ENCODE peak calls at places on chromosomes 11 and 22, in seven cellular contexts. U, E, W, Z, P, C and J are unnamed samples.

GRCh38 chr11:34653031-34653430 is 32.1 kb downstream of the EHF start:
- DNase-seq in U (no peak), E (no peak), C (no peak), P (no peak), W (no peak), Z (no peak), J (no peak)

GRCh38 chr11:65217441-65218423 is 36.0 kb downstream of the CAPN1 start:
- DNase-seq in W (no peak), E (no peak), P (no peak), U (no peak), Z (no peak), C (no peak), J (no peak)

GRCh38 chr11:35073691-35074382 is 65.1 kb upstream of the CD44 start:
- DNase-seq in E (no peak), W (no peak), U (no peak), C (no peak), P (no peak), Z (peak), J (no peak)

GRCh38 chr11:116185551-116185950 is 587.2 kb downstream of the BUD13 start:
- DNase-seq in C (no peak), E (no peak), W (no peak), Z (no peak), P (no peak), U (no peak), J (no peak)

GRCh38 chr11:67056640-67057409 is at the start of gene RHOD:
- DNase-seq in C (no peak), E (peak), Z (no peak), W (no peak), P (no peak), U (no peak), J (peak)

GRCh38 chr11:123052884-123053721 is 8.8 kb downstream of the HSPA8 start:
- DNase-seq in U (no peak), E (no peak), P (no peak), C (no peak), Z (no peak), W (no peak), J (no peak)

GRCh38 chr11:26580929-26581328 is 8.9 kb upstream of the MUC15 start:
- DNase-seq in W (no peak), U (no peak), P (no peak), E (no peak), C (no peak), Z (no peak), J (no peak)

GRCh38 chr22:42299586-42300285 is 29.3 kb upstream of the TCF20 start:
- DNase-seq in Z (peak), W (no peak), C (no peak), P (no peak), E (no peak), U (no peak), J (no peak)

GRCh38 chr11:24513837-24514594 is 17.2 kb downstream of the LUZP2 start:
- DNase-seq in E (no peak), W (no peak), U (no peak), P (no peak), C (no peak), Z (no peak), J (no peak)

GRCh38 chr11:65506770-65507485 is 8.1 kb downstream of the MALAT1 start:
- DNase-seq in W (no peak), Z (peak), C (peak), U (no peak), P (no peak), E (peak), J (peak)

GRCh38 chr11:95544095-95544795 is 245.3 kb downstream of the FAM76B start:
- DNase-seq in U (no peak), P (no peak), E (no peak), Z (peak), W (no peak), C (no peak), J (no peak)

GRCh38 chr22:50091092-50091491 is 1.3 kb downstream of the MOV10L1 start:
- DNase-seq in Z (no peak), E (no peak), P (no peak), W (no peak), U (peak), C (no peak), J (no peak)

GRCh38 chr11:66727282-66727882 is 1.6 kb downstream of the SPTBN2 start:
- DNase-seq in P (no peak), W (no peak), C (no peak), Z (peak), U (peak), E (peak), J (no peak)

DNA sequence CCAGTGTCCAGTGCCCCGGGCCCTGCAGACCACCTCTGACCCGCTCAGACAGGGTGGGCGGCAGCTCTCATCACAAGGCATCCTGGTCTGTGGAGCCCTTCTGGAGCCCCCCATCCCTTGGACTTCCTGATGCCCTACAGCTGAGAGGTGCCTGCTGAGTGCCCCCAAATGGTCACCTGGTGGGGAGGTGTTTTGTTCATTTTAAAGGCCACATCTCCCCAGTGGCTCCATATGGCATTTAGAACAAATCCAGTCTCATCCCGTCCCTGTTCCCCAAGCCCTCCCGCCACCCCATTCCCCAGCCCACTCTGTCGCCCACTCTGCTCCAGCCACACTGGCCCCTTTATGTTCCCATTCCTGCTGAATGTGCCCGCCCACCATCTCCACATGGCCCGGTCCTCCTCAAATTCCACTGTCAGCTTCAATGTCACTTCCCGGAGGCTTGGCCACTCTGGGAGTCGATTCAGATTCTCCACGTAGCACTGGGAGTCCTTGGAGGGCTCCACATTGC is 32.8 kb downstream of the OSBPL5 start:
- DNase-seq in E (no peak), C (no peak), W (no peak), U (no peak), P (no peak), Z (no peak), J (no peak)
- TF ChIP-seq JUND in E (no peak), C (no peak), W (no peak), U (no peak), P (no peak), Z (no peak), J (no peak)

DNA sequence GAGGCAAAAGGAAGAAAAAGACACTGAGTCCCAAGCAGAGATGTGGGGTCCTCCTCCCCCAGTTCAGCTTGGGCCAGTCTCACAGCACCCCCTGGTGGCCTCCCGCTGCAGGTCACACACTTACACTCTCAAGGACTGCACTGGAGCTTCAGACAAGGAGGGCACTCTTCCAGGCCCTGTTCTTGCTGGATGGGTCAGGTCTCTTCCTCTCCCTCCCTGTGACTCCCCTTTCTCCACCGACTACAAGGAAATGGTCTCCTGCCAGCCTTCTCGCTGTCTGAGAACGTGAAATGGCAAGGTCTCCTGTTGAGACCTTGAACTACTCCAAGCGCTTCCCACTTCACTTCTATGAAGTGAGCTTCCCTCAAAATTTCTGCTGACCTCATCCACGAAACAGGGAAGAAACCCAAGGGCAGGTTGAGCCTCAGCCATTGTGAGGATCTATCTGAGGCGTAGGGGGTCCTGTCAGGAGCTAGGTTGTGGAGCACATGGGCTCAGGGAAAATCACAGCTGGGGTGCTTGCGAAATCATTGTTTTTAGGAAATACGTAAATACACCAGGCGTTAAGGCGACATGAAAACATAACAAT is 11.2 kb upstream of the IGLL1 start:
- DNase-seq in C (peak), Z (peak), P (peak), W (no peak), U (peak), E (peak), J (peak)
- TF ChIP-seq JUND in C (no peak), Z (no peak), P (no peak), W (no peak), U (no peak), E (peak), J (no peak)

GRCh38 chr11:10289765-10290420 is 4.1 kb downstream of the SBF2 start:
- DNase-seq in U (no peak), W (no peak), P (no peak), Z (no peak), C (no peak), E (no peak), J (no peak)

GRCh38 chr11:10288316-10288715 is 5.7 kb downstream of the SBF2 start:
- DNase-seq in C (no peak), Z (no peak), E (no peak), W (no peak), P (no peak), U (no peak), J (no peak)

GRCh38 chr11:10287140-10287539 is 6.9 kb downstream of the SBF2 start:
- DNase-seq in E (no peak), Z (no peak), C (no peak), W (no peak), P (no peak), U (no peak), J (no peak)

GRCh38 chr11:10288881-10289764 is 4.9 kb downstream of the SBF2 start:
- DNase-seq in Z (no peak), U (no peak), E (no peak), P (peak), C (no peak), W (no peak), J (no peak)

DNA sequence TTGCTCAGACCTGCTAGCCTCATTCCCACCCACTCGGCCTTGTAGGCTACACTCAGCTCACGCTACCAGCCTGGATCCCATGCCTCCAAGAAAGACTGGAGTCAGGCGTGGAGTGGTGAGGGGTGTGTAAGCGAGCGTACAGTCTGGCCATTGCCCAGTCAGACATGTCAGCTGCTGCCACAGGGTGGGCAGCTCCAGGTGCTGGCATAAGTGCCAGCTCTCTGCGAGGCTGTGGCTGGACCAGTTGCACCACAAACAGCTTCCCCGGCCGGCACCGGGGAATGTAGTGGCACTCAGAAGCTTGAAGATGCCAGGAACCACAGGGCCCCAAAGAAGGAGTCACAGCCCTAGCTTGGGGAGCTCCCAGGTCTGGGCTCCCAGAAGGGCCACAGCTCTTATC is 6.3 kb downstream of the SBF2 start:
- DNase-seq in C (no peak), U (no peak), P (no peak), Z (no peak), E (no peak), W (no peak), J (no peak)
- TF ChIP-seq JUND in C (no peak), U (no peak), P (no peak), Z (no peak), E (no peak), W (no peak), J (no peak)

GRCh38 chr11:1876361-1877063 is 15.2 kb downstream of the PRR33 start:
- DNase-seq in C (no peak), W (no peak), Z (peak), P (peak), E (peak), U (peak), J (peak)

GRCh38 chr11:1879342-1879940 is 12.3 kb downstream of the PRR33 start:
- DNase-seq in W (no peak), Z (no peak), U (peak), P (no peak), C (no peak), E (no peak), J (no peak)

GRCh38 chr11:1875093-1875785 is 16.5 kb downstream of the PRR33 start:
- DNase-seq in P (no peak), E (no peak), U (peak), W (no peak), Z (no peak), C (no peak), J (no peak)

GRCh38 chr11:1878134-1879031 is 13.3 kb downstream of the PRR33 start:
- DNase-seq in C (no peak), W (no peak), E (no peak), Z (no peak), U (peak), P (no peak), J (no peak)

DNA sequence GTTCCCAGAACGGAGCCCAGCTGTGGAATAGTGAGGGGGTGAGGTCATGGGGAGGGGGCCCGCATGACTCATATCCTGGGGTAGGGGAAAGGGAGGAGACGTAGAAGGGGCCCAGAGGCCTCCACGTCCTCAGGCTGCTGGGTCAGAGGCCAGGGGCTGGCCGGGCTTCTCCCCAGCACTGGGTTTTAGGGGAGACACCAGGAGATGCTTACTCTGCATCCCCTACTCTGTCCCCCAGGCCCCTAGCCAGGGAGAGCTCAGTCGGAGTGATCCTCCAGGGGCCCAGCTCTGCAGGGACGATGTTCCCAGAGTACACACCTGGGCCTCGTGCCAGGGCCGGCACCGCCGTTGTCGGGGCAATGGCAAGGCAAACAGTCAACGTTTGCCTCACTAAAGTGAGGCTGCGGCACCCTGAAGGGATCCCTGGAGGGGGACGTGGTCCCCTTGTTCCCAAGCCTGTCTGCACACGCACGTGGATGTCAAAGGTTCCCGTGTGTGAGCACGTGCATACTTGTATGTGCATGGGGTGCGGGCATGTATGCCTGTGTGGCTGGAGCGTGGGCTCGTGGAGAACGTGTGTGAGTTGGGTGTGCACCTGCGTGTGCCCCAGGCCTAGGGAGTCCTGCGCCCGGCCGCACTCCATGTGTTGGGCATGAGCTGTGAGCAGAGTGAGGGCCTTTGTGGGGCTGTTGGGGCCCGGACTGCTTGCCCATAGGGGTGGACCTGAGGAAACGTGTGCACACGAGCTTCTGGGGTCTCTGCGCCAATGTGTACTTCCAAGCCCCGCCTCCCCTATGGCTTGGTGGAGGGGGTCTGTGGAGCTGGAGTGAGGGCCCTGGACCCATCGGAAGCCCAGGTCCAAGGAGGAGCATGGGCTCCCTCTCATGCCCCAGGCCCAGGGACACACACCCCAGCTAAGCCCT is 14.2 kb downstream of the PRR33 start:
- DNase-seq in P (peak), W (no peak), U (peak), C (no peak), E (no peak), Z (no peak), J (no peak)
- TF ChIP-seq JUND in P (no peak), W (no peak), U (no peak), C (no peak), E (no peak), Z (no peak), J (no peak)

GRCh38 chr11:128201006-128201405 is 386.4 kb downstream of the ETS1 start:
- DNase-seq in W (no peak), E (no peak), P (no peak), U (no peak), C (no peak), Z (no peak), J (no peak)
- TF ChIP-seq JUND in W (no peak), E (no peak), P (no peak), U (no peak), C (no peak), Z (no peak), J (no peak)

GRCh38 chr11:8661036-8661435 is 21.4 kb downstream of the TRIM66 start:
- DNase-seq in C (no peak), W (no peak), P (no peak), Z (no peak), U (no peak), E (no peak), J (no peak)

GRCh38 chr11:8654503-8654902 is 28.0 kb downstream of the TRIM66 start:
- DNase-seq in Z (no peak), W (no peak), U (no peak), E (no peak), P (no peak), C (no peak), J (no peak)

GRCh38 chr11:8656291-8656690 is 26.2 kb downstream of the TRIM66 start:
- DNase-seq in Z (no peak), E (no peak), P (no peak), C (no peak), W (no peak), U (no peak), J (no peak)

GRCh38 chr11:8658210-8658968 is 24.1 kb downstream of the TRIM66 start:
- DNase-seq in C (no peak), P (no peak), E (no peak), Z (no peak), W (no peak), U (no peak), J (no peak)
- TF ChIP-seq JUND in C (no peak), P (no peak), E (no peak), Z (no peak), W (no peak), U (no peak), J (no peak)